ENCODE peak calls at places on chromosomes 12 and 14, in six cellular contexts. One of them, this sample, is unnamed.

GRCh38 chr14:104239185-104239775 is 100.9 kb downstream of the KIF26A start:
- DNase-seq in endodermal cell: peak; percentile 20
- DNase-seq in MCF 10A: no peak
- DNase-seq in IMR-90: no peak
- DNase-seq in bronchial epithelial cell: no peak
- DNase-seq in neural progenitor cell: no peak
- DNase-seq in this sample: no peak

GRCh38 chr14:53183611-53184010 is 30.5 kb upstream of the DDHD1 start:
- DNase-seq in endodermal cell: no peak
- DNase-seq in MCF 10A: no peak
- DNase-seq in IMR-90: no peak
- DNase-seq in bronchial epithelial cell: no peak
- DNase-seq in neural progenitor cell: no peak
- DNase-seq in this sample: no peak

GRCh38 chr12:73678335-73678734 is 859.3 kb upstream of the ATXN7L3B start:
- DNase-seq in endodermal cell: no peak
- DNase-seq in MCF 10A: no peak
- DNase-seq in IMR-90: no peak
- DNase-seq in bronchial epithelial cell: peak; percentile 19
- DNase-seq in neural progenitor cell: no peak
- DNase-seq in this sample: peak; percentile 55

GRCh38 chr12:31406345-31406744 is 80.4 kb upstream of the SINHCAF start:
- DNase-seq in endodermal cell: no peak
- DNase-seq in MCF 10A: no peak
- DNase-seq in IMR-90: peak; percentile 11
- DNase-seq in bronchial epithelial cell: no peak
- DNase-seq in neural progenitor cell: no peak
- DNase-seq in this sample: no peak

GRCh38 chr14:59529189-59529588 is 44.9 kb downstream of the JKAMP start:
- DNase-seq in endodermal cell: no peak
- DNase-seq in MCF 10A: no peak
- DNase-seq in IMR-90: no peak
- DNase-seq in bronchial epithelial cell: no peak
- DNase-seq in neural progenitor cell: no peak
- DNase-seq in this sample: no peak

GRCh38 chr12:47797432-47797831 is 22.3 kb downstream of the HDAC7 start:
- DNase-seq in endodermal cell: peak; percentile 89
- DNase-seq in MCF 10A: no peak
- DNase-seq in IMR-90: no peak
- DNase-seq in bronchial epithelial cell: no peak
- DNase-seq in neural progenitor cell: peak; percentile 54
- DNase-seq in this sample: no peak

GRCh38 chr14:34498684-34499412 is 36.8 kb upstream of the SPTSSA start:
- DNase-seq in endodermal cell: peak; percentile 50
- DNase-seq in MCF 10A: peak; percentile 78
- DNase-seq in IMR-90: peak; percentile 22
- DNase-seq in bronchial epithelial cell: peak; percentile 37
- DNase-seq in neural progenitor cell: peak; percentile 36
- DNase-seq in this sample: peak; percentile 64

GRCh38 chr14:73283592-73284379 is 46.5 kb downstream of the PAPLN start:
- DNase-seq in endodermal cell: peak; percentile 79
- DNase-seq in MCF 10A: no peak
- DNase-seq in IMR-90: peak; percentile 42
- DNase-seq in bronchial epithelial cell: peak; percentile 31
- DNase-seq in neural progenitor cell: peak; percentile 76
- DNase-seq in this sample: peak; percentile 42

GRCh38 chr12:4115570-4115969 is 158.0 kb upstream of the CCND2 start:
- DNase-seq in endodermal cell: peak; percentile 85
- DNase-seq in MCF 10A: no peak
- DNase-seq in IMR-90: no peak
- DNase-seq in bronchial epithelial cell: no peak
- DNase-seq in neural progenitor cell: peak; percentile 28
- DNase-seq in this sample: no peak

GRCh38 chr12:87518508-87518907 is 510.7 kb downstream of the C12orf50 start:
- DNase-seq in endodermal cell: no peak
- DNase-seq in MCF 10A: peak; percentile 46
- DNase-seq in IMR-90: no peak
- DNase-seq in bronchial epithelial cell: peak; percentile 69
- DNase-seq in neural progenitor cell: no peak
- DNase-seq in this sample: peak; percentile 67

GRCh38 chr14:23008836-23009235 is 1.1 kb downstream of the C14orf93 start:
- DNase-seq in endodermal cell: no peak
- DNase-seq in MCF 10A: no peak
- DNase-seq in IMR-90: no peak
- DNase-seq in bronchial epithelial cell: no peak
- DNase-seq in neural progenitor cell: no peak
- DNase-seq in this sample: no peak

GRCh38 chr12:32116897-32117296 is 10.2 kb downstream of the BICD1 start:
- DNase-seq in endodermal cell: peak; percentile 23
- DNase-seq in MCF 10A: peak; percentile 62
- DNase-seq in IMR-90: peak; percentile 65
- DNase-seq in bronchial epithelial cell: no peak
- DNase-seq in neural progenitor cell: no peak
- DNase-seq in this sample: peak; percentile 41

GRCh38 chr12:16352481-16352880 is 5.0 kb downstream of the MGST1 start:
- DNase-seq in endodermal cell: no peak
- DNase-seq in MCF 10A: no peak
- DNase-seq in IMR-90: peak; percentile 73
- DNase-seq in bronchial epithelial cell: peak; percentile 57
- DNase-seq in neural progenitor cell: no peak
- DNase-seq in this sample: peak; percentile 48

GRCh38 chr12:120737557-120738251 is 12.1 kb downstream of the ACADS start:
- DNase-seq in endodermal cell: peak; percentile 91
- DNase-seq in MCF 10A: no peak
- DNase-seq in IMR-90: no peak
- DNase-seq in bronchial epithelial cell: no peak
- DNase-seq in neural progenitor cell: peak; percentile 56
- DNase-seq in this sample: peak; percentile 17

GRCh38 chr12:112198120-112198733 is 72.9 kb downstream of the TRAFD1 start:
- DNase-seq in endodermal cell: peak; percentile 96
- DNase-seq in MCF 10A: peak; percentile 62
- DNase-seq in IMR-90: peak; percentile 51
- DNase-seq in bronchial epithelial cell: peak; percentile 53
- DNase-seq in neural progenitor cell: peak; percentile 85
- DNase-seq in this sample: peak; percentile 69
- TF ChIP-seq CTCF in endodermal cell: peak; percentile 92
- TF ChIP-seq CTCF in MCF 10A: peak; percentile 68
- TF ChIP-seq CTCF in IMR-90: peak; percentile 53
- TF ChIP-seq CTCF in bronchial epithelial cell: peak; percentile 81
- TF ChIP-seq CTCF in neural progenitor cell: peak; percentile 76
- TF ChIP-seq CTCF in this sample: peak; percentile 78

GRCh38 chr14:50311337-50311973 is 574 bp downstream of the L2HGDH start:
- DNase-seq in endodermal cell: no peak
- DNase-seq in MCF 10A: no peak
- DNase-seq in IMR-90: no peak
- DNase-seq in bronchial epithelial cell: no peak
- DNase-seq in neural progenitor cell: peak; percentile 28
- DNase-seq in this sample: peak; percentile 13
- TF ChIP-seq CTCF in endodermal cell: peak; percentile 85
- TF ChIP-seq CTCF in MCF 10A: peak; percentile 42
- TF ChIP-seq CTCF in IMR-90: peak; percentile 20
- TF ChIP-seq CTCF in bronchial epithelial cell: peak; percentile 68
- TF ChIP-seq CTCF in neural progenitor cell: peak; percentile 62
- TF ChIP-seq CTCF in this sample: peak; percentile 30

GRCh38 chr12:29088611-29089219 is 60.4 kb upstream of the FAR2 start:
- DNase-seq in endodermal cell: no peak
- DNase-seq in MCF 10A: peak; percentile 25
- DNase-seq in IMR-90: peak; percentile 16
- DNase-seq in bronchial epithelial cell: peak; percentile 33
- DNase-seq in neural progenitor cell: no peak
- DNase-seq in this sample: peak; percentile 36
- TF ChIP-seq CTCF in endodermal cell: peak; percentile 81
- TF ChIP-seq CTCF in MCF 10A: peak; percentile 34
- TF ChIP-seq CTCF in IMR-90: peak; percentile 40
- TF ChIP-seq CTCF in bronchial epithelial cell: no peak
- TF ChIP-seq CTCF in neural progenitor cell: peak; percentile 53
- TF ChIP-seq CTCF in this sample: peak; percentile 54

GRCh38 chr12:61536117-61536516 is 724.1 kb upstream of the USP15 start:
- DNase-seq in endodermal cell: no peak
- DNase-seq in MCF 10A: no peak
- DNase-seq in IMR-90: no peak
- DNase-seq in bronchial epithelial cell: no peak
- DNase-seq in neural progenitor cell: no peak
- DNase-seq in this sample: no peak

GRCh38 chr12:61536525-61536924 is 723.7 kb upstream of the USP15 start:
- DNase-seq in endodermal cell: no peak
- DNase-seq in MCF 10A: peak; percentile 13
- DNase-seq in IMR-90: no peak
- DNase-seq in bronchial epithelial cell: peak; percentile 18
- DNase-seq in neural progenitor cell: no peak
- DNase-seq in this sample: peak; percentile 35

DNA sequence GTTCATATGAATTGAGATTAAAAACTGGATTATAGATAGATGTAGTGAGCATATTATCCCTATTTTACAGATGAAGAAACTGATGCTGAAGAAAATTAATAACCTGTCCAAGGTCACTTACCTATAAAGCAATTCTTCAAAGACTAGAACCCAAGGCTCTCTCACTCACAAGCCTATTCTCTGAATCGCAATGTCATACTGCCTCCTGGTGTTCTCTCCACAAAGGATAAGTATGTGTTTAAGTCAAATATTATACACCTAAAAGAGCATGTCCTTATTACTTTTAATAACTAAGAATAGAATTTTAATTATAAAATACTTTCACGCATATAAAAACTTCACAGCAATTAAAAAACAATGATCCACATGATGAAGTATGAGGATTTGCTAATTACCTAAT is 721.3 kb upstream of the USP15 start:
- DNase-seq in endodermal cell: peak; percentile 67
- DNase-seq in MCF 10A: peak; percentile 17
- DNase-seq in IMR-90: no peak
- DNase-seq in bronchial epithelial cell: peak; percentile 41
- DNase-seq in neural progenitor cell: peak; percentile 23
- DNase-seq in this sample: peak; percentile 54
- TF ChIP-seq CTCF in endodermal cell: peak; percentile 80
- TF ChIP-seq CTCF in MCF 10A: peak; percentile 22
- TF ChIP-seq CTCF in IMR-90: no peak
- TF ChIP-seq CTCF in bronchial epithelial cell: no peak
- TF ChIP-seq CTCF in neural progenitor cell: peak; percentile 50
- TF ChIP-seq CTCF in this sample: peak; percentile 42

GRCh38 chr12:19440916-19441315 is 1.6 kb downstream of the AEBP2 start:
- DNase-seq in endodermal cell: no peak
- DNase-seq in MCF 10A: no peak
- DNase-seq in IMR-90: peak; percentile 40
- DNase-seq in bronchial epithelial cell: no peak
- DNase-seq in neural progenitor cell: no peak
- DNase-seq in this sample: no peak

GRCh38 chr12:19436931-19437330 is 2.4 kb upstream of the AEBP2 start:
- DNase-seq in endodermal cell: peak; percentile 18
- DNase-seq in MCF 10A: no peak
- DNase-seq in IMR-90: no peak
- DNase-seq in bronchial epithelial cell: peak; percentile 62
- DNase-seq in neural progenitor cell: no peak
- DNase-seq in this sample: peak; percentile 49

GRCh38 chr12:19439059-19440018 is at the start of gene AEBP2:
- DNase-seq in endodermal cell: peak; percentile 94
- DNase-seq in MCF 10A: peak; percentile 91
- DNase-seq in IMR-90: peak; percentile 95
- DNase-seq in bronchial epithelial cell: peak; percentile 83
- DNase-seq in neural progenitor cell: peak; percentile 92
- DNase-seq in this sample: peak; percentile 95

GRCh38 chr12:19437996-19438395 is 1.3 kb upstream of the AEBP2 start:
- DNase-seq in endodermal cell: no peak
- DNase-seq in MCF 10A: no peak
- DNase-seq in IMR-90: no peak
- DNase-seq in bronchial epithelial cell: no peak
- DNase-seq in neural progenitor cell: peak; percentile 20
- DNase-seq in this sample: peak; percentile 30

GRCh38 chr12:19440019-19440858 is 947 bp downstream of the AEBP2 start:
- DNase-seq in endodermal cell: peak; percentile 87
- DNase-seq in MCF 10A: peak; percentile 50
- DNase-seq in IMR-90: peak; percentile 51
- DNase-seq in bronchial epithelial cell: peak; percentile 35
- DNase-seq in neural progenitor cell: peak; percentile 81
- DNase-seq in this sample: peak; percentile 52
- TF ChIP-seq CTCF in endodermal cell: no peak
- TF ChIP-seq CTCF in MCF 10A: no peak
- TF ChIP-seq CTCF in IMR-90: no peak
- TF ChIP-seq CTCF in bronchial epithelial cell: no peak
- TF ChIP-seq CTCF in neural progenitor cell: no peak
- TF ChIP-seq CTCF in this sample: no peak

GRCh38 chr12:79420146-79420618 is 270.6 kb downstream of the PAWR start:
- DNase-seq in endodermal cell: peak; percentile 66
- DNase-seq in MCF 10A: peak; percentile 79
- DNase-seq in IMR-90: peak; percentile 95
- DNase-seq in bronchial epithelial cell: peak; percentile 86
- DNase-seq in neural progenitor cell: peak; percentile 47
- DNase-seq in this sample: peak; percentile 77

GRCh38 chr12:79424109-79424721 is 266.5 kb downstream of the PAWR start:
- DNase-seq in endodermal cell: no peak
- DNase-seq in MCF 10A: peak; percentile 49
- DNase-seq in IMR-90: peak; percentile 95
- DNase-seq in bronchial epithelial cell: peak; percentile 99
- DNase-seq in neural progenitor cell: peak; percentile 24
- DNase-seq in this sample: peak; percentile 89

GRCh38 chr12:79422060-79422812 is 268.5 kb downstream of the PAWR start:
- DNase-seq in endodermal cell: no peak
- DNase-seq in MCF 10A: no peak
- DNase-seq in IMR-90: no peak
- DNase-seq in bronchial epithelial cell: peak; percentile 74
- DNase-seq in neural progenitor cell: no peak
- DNase-seq in this sample: peak; percentile 60

GRCh38 chr12:79423560-79423959 is 267.2 kb downstream of the PAWR start:
- DNase-seq in endodermal cell: no peak
- DNase-seq in MCF 10A: no peak
- DNase-seq in IMR-90: no peak
- DNase-seq in bronchial epithelial cell: no peak
- DNase-seq in neural progenitor cell: no peak
- DNase-seq in this sample: no peak

GRCh38 chr12:79421236-79421740 is 269.5 kb downstream of the PAWR start:
- DNase-seq in endodermal cell: no peak
- DNase-seq in MCF 10A: no peak
- DNase-seq in IMR-90: no peak
- DNase-seq in bronchial epithelial cell: peak; percentile 78
- DNase-seq in neural progenitor cell: no peak
- DNase-seq in this sample: peak; percentile 57
- TF ChIP-seq CTCF in endodermal cell: no peak
- TF ChIP-seq CTCF in MCF 10A: no peak
- TF ChIP-seq CTCF in IMR-90: no peak
- TF ChIP-seq CTCF in bronchial epithelial cell: no peak
- TF ChIP-seq CTCF in neural progenitor cell: no peak
- TF ChIP-seq CTCF in this sample: no peak

GRCh38 chr12:12353807-12354206 is 3.1 kb upstream of the BORCS5 start:
- DNase-seq in endodermal cell: no peak
- DNase-seq in MCF 10A: no peak
- DNase-seq in IMR-90: no peak
- DNase-seq in bronchial epithelial cell: no peak
- DNase-seq in neural progenitor cell: no peak
- DNase-seq in this sample: no peak

GRCh38 chr12:12353276-12353675 is 3.2 kb upstream of the MANSC1 start:
- DNase-seq in endodermal cell: no peak
- DNase-seq in MCF 10A: no peak
- DNase-seq in IMR-90: no peak
- DNase-seq in bronchial epithelial cell: no peak
- DNase-seq in neural progenitor cell: no peak
- DNase-seq in this sample: no peak

GRCh38 chr12:12350868-12351463 is 924 bp upstream of the MANSC1 start:
- DNase-seq in endodermal cell: peak; percentile 29
- DNase-seq in MCF 10A: no peak
- DNase-seq in IMR-90: peak; percentile 26
- DNase-seq in bronchial epithelial cell: peak; percentile 80
- DNase-seq in neural progenitor cell: peak; percentile 64
- DNase-seq in this sample: peak; percentile 84

GRCh38 chr12:12349711-12350665 is at the start of gene MANSC1:
- DNase-seq in endodermal cell: peak; percentile 91
- DNase-seq in MCF 10A: no peak
- DNase-seq in IMR-90: peak; percentile 28
- DNase-seq in bronchial epithelial cell: no peak
- DNase-seq in neural progenitor cell: peak; percentile 81
- DNase-seq in this sample: peak; percentile 58
- TF ChIP-seq CTCF in endodermal cell: peak; percentile 94
- TF ChIP-seq CTCF in MCF 10A: peak; percentile 36
- TF ChIP-seq CTCF in IMR-90: peak; percentile 16
- TF ChIP-seq CTCF in bronchial epithelial cell: peak; percentile 43
- TF ChIP-seq CTCF in neural progenitor cell: peak; percentile 54
- TF ChIP-seq CTCF in this sample: peak; percentile 31

This sample was measured in epithelial cell of esophagus.